ENCODE peak calls at places on chromosomes 4 and X, in four cellular contexts. L, C, F and K are unnamed samples.

GRCh38 chrX:123425471-123425870 is 241.4 kb downstream of the GRIA3 start:
- DNase-seq in L (no peak), C (no peak), F (no peak), K (no peak)

GRCh38 chr4:174307694-174308093 is 24.0 kb downstream of the CEP44 start:
- DNase-seq in L (no peak), C (no peak), F (no peak), K (no peak)

GRCh38 chrX:34197946-34198345 is 65.8 kb upstream of the FAM47A start:
- DNase-seq in L (no peak), C (no peak), F (no peak), K (no peak)

GRCh38 chrX:72347366-72347765 is 41.7 kb upstream of the CITED1 start:
- DNase-seq in L (peak), C (no peak), F (no peak), K (no peak)

GRCh38 chr4:79576480-79576803 is 168.4 kb upstream of the GK2 start:
- DNase-seq in L (peak), C (no peak), F (no peak), K (no peak)

GRCh38 chr4:3441501-3442459 is at the start of gene HGFAC:
- DNase-seq in L (no peak), C (no peak), F (no peak), K (no peak)

GRCh38 chrX:39734174-39734776 is 363.5 kb downstream of the BCOR start:
- DNase-seq in L (no peak), C (no peak), F (peak), K (no peak)

GRCh38 chr4:102116121-102116520 is 229.2 kb downstream of the SLC39A8 start:
- DNase-seq in L (no peak), C (no peak), F (no peak), K (no peak)

GRCh38 chrX:1546601-1547275 is 9.8 kb upstream of the P2RY8 start:
- DNase-seq in L (no peak), C (no peak), F (no peak), K (no peak)

GRCh38 chrX:69618803-69619202 is 2.9 kb downstream of the EDA start:
- DNase-seq in L (peak), C (no peak), F (peak), K (no peak)

GRCh38 chr4:2441393-2442174 is 22.8 kb downstream of the CFAP99 start:
- DNase-seq in L (peak), C (peak), F (peak), K (peak)

GRCh38 chrX:151935358-151935757 is 22.7 kb downstream of the MAGEA4 start:
- DNase-seq in L (no peak), C (no peak), F (no peak), K (no peak)

GRCh38 chr4:10773010-10773409 is 88.4 kb upstream of the CLNK start:
- DNase-seq in L (no peak), C (no peak), F (peak), K (no peak)

GRCh38 chr4:41363384-41363981 is 106.8 kb downstream of the UCHL1 start:
- DNase-seq in L (peak), C (peak), F (peak), K (no peak)

DNA sequence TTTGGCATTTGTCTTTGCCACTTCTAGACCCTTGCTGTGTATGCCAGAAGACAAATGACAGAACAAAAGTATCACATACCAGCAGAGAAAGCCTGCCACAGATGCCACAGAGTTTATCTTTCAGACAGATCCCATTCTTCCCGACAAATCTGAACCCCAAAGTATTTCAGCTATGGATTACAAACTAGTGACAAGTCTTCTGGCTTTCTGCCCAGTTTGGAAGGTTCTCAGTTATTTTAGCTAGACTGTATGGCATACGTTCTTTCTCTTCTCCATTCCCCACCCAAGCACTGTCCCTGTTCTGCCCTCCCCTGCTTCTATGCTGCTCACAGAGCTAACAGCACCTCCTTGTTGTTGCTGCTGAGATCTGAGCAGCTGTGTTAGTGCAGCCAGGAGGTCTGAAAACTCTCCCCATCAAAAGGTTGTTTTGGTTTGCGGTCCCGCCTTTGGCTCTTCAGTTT is 236.7 kb downstream of the FRAS1 start:
- DNase-seq in L (peak), C (no peak), F (no peak), K (no peak)
- TF ChIP-seq CTCF in L (peak), C (no peak), F (no peak), K (no peak)

DNA sequence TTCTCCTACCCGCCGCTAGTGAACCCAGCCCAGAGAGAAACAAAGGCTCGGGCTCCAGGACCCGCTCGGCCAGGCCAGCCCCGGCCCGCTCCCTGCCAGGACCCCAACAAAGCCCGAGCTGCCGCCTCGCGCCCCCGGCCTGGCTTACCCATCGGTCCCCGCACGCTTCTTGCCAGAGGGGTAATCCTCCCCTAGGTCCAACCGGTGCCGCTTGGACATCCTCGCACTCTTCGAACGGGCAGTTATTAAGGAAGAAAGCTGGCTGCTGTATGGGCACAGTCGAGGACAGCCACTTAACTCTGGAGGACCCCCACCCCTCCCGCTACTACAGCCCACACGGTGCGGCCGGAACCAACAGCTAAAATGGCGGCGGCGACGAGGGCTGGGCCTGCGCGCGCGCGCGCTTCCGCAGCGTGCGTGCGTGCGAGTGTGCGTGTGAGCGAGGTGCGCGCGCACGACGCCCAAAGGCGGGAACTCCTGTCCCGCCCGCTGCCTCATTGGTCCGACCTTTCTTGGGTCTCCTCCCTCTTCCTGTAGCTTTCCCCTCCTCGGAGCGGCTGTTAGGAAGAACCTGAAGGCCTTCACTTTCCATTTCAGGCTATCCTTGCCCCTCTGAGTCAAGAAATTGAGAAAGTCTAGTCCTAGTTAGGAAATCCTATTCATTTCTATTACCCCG is at the start of gene DHX15:
- DNase-seq in L (peak), C (peak), F (peak), K (peak)
- TF ChIP-seq CTCF in L (no peak), C (no peak), F (no peak), K (no peak)

GRCh38 chr4:109469915-109470314 is 36.3 kb downstream of the SEC24B start:
- DNase-seq in L (no peak), C (no peak), F (no peak), K (no peak)

GRCh38 chr4:109462802-109463201 is 29.2 kb downstream of the SEC24B start:
- DNase-seq in L (no peak), C (no peak), F (no peak), K (no peak)

GRCh38 chr4:109462297-109462696 is 28.7 kb downstream of the SEC24B start:
- DNase-seq in L (peak), C (no peak), F (peak), K (no peak)

DNA sequence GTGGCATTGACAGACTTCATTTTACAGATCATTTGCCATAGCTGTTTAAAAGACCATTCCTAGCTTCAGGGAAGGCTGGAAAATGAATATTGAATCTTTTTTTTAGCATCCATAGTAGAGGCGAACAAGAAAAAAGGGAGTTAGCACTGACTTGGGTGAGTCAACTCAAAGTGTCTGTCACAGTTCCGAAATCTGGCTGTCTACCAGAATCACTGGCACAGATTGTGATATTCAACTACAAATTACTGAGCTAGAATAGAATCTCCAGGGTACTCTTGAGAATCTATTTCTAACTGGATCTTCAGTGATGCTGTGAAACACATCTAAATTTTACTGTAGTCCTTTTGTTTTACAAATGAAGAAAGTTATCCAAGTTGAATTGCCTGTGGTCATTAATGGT is 31.4 kb downstream of the SEC24B start:
- DNase-seq in L (peak), C (no peak), F (peak), K (no peak)
- TF ChIP-seq CTCF in L (no peak), C (no peak), F (no peak), K (no peak)

GRCh38 chrX:97026406-97026805 is 142.7 kb downstream of the RPA4 start:
- DNase-seq in L (peak), C (no peak), F (no peak), K (no peak)
- TF ChIP-seq CTCF in L (peak), C (no peak), F (no peak), K (no peak)